ENCODE peak calls at places on chromosomes 11 and 22, in nine cellular contexts. One of them, this sample, is unnamed.

GRCh38 chr11:61315260-61315659 is 17.6 kb downstream of the DDB1 start:
- DNase-seq in GM06990: no peak
- DNase-seq in cardiac fibroblast: no peak
- DNase-seq in fibroblast of lung: no peak
- DNase-seq in esophagus squamous epithelium: no peak
- DNase-seq in BE2C: no peak
- DNase-seq in tibial nerve: no peak
- DNase-seq in ovary: no peak
- DNase-seq in AG04449: no peak
- DNase-seq in this sample: no peak

GRCh38 chr11:61474234-61474633 is 34.3 kb upstream of the LRRC10B start:
- DNase-seq in fibroblast of lung: no peak
- DNase-seq in esophagus squamous epithelium: no peak
- DNase-seq in tibial nerve: peak
- DNase-seq in cardiac fibroblast: no peak
- DNase-seq in BE2C: no peak
- DNase-seq in AG04449: no peak
- DNase-seq in ovary: no peak
- DNase-seq in GM06990: no peak
- DNase-seq in this sample: no peak

GRCh38 chr11:65898656-65899355 is 1.4 kb downstream of the FOSL1 start:
- DNase-seq in tibial nerve: no peak
- DNase-seq in GM06990: no peak
- DNase-seq in ovary: no peak
- DNase-seq in BE2C: no peak
- DNase-seq in AG04449: no peak
- DNase-seq in cardiac fibroblast: peak
- DNase-seq in fibroblast of lung: peak
- DNase-seq in esophagus squamous epithelium: no peak
- DNase-seq in this sample: no peak

GRCh38 chr11:1048375-1049070 is 12.0 kb upstream of the MUC6 start:
- DNase-seq in GM06990: no peak
- DNase-seq in ovary: peak
- DNase-seq in esophagus squamous epithelium: no peak
- DNase-seq in cardiac fibroblast: no peak
- DNase-seq in tibial nerve: no peak
- DNase-seq in BE2C: peak
- DNase-seq in fibroblast of lung: no peak
- DNase-seq in AG04449: no peak
- DNase-seq in this sample: no peak

GRCh38 chr22:19523240-19524169 is 705 bp downstream of the CLDN5 start:
- DNase-seq in GM06990: peak
- DNase-seq in fibroblast of lung: peak
- DNase-seq in cardiac fibroblast: peak
- DNase-seq in tibial nerve: no peak
- DNase-seq in AG04449: no peak
- DNase-seq in BE2C: no peak
- DNase-seq in esophagus squamous epithelium: no peak
- DNase-seq in ovary: no peak
- DNase-seq in this sample: no peak

GRCh38 chr11:8989411-8989810 is 14.4 kb downstream of the NRIP3 start:
- DNase-seq in ovary: no peak
- DNase-seq in cardiac fibroblast: peak
- DNase-seq in tibial nerve: no peak
- DNase-seq in AG04449: no peak
- DNase-seq in esophagus squamous epithelium: no peak
- DNase-seq in GM06990: no peak
- DNase-seq in BE2C: no peak
- DNase-seq in fibroblast of lung: peak
- DNase-seq in this sample: no peak

GRCh38 chr22:42863349-42863911 is 6.4 kb upstream of the ARFGAP3 start:
- DNase-seq in cardiac fibroblast: peak
- DNase-seq in AG04449: peak
- DNase-seq in esophagus squamous epithelium: no peak
- DNase-seq in BE2C: no peak
- DNase-seq in ovary: no peak
- DNase-seq in tibial nerve: no peak
- DNase-seq in GM06990: peak
- DNase-seq in fibroblast of lung: peak
- DNase-seq in this sample: no peak

GRCh38 chr11:111355956-111356659 is 23.0 kb downstream of the POU2AF1 start:
- DNase-seq in cardiac fibroblast: no peak
- DNase-seq in esophagus squamous epithelium: no peak
- DNase-seq in BE2C: no peak
- DNase-seq in GM06990: no peak
- DNase-seq in tibial nerve: no peak
- DNase-seq in ovary: no peak
- DNase-seq in fibroblast of lung: no peak
- DNase-seq in AG04449: no peak
- DNase-seq in this sample: peak

GRCh38 chr11:67510023-67510345 is 2.0 kb upstream of the CDK2AP2 start:
- DNase-seq in fibroblast of lung: no peak
- DNase-seq in cardiac fibroblast: no peak
- DNase-seq in tibial nerve: no peak
- DNase-seq in ovary: no peak
- DNase-seq in AG04449: no peak
- DNase-seq in BE2C: no peak
- DNase-seq in esophagus squamous epithelium: no peak
- DNase-seq in GM06990: no peak
- DNase-seq in this sample: no peak

GRCh38 chr22:40352763-40353162 is 6.5 kb downstream of the ADSL start:
- DNase-seq in GM06990: no peak
- DNase-seq in esophagus squamous epithelium: no peak
- DNase-seq in AG04449: no peak
- DNase-seq in ovary: no peak
- DNase-seq in tibial nerve: no peak
- DNase-seq in BE2C: no peak
- DNase-seq in cardiac fibroblast: no peak
- DNase-seq in fibroblast of lung: no peak
- DNase-seq in this sample: no peak

GRCh38 chr11:62708423-62709261 is 1.2 kb downstream of the GNG3 start:
- DNase-seq in cardiac fibroblast: no peak
- DNase-seq in AG04449: no peak
- DNase-seq in GM06990: no peak
- DNase-seq in BE2C: no peak
- DNase-seq in esophagus squamous epithelium: no peak
- DNase-seq in fibroblast of lung: no peak
- DNase-seq in ovary: peak
- DNase-seq in tibial nerve: no peak
- DNase-seq in this sample: no peak

GRCh38 chr11:69272961-69273461 is 20.9 kb upstream of the MYEOV start:
- DNase-seq in tibial nerve: no peak
- DNase-seq in esophagus squamous epithelium: no peak
- DNase-seq in cardiac fibroblast: no peak
- DNase-seq in fibroblast of lung: no peak
- DNase-seq in AG04449: no peak
- DNase-seq in GM06990: no peak
- DNase-seq in BE2C: no peak
- DNase-seq in ovary: no peak
- DNase-seq in this sample: no peak

GRCh38 chr11:7595016-7595869 is 78.1 kb downstream of the CYB5R2 start:
- DNase-seq in AG04449: no peak
- DNase-seq in esophagus squamous epithelium: no peak
- DNase-seq in tibial nerve: no peak
- DNase-seq in GM06990: no peak
- DNase-seq in ovary: no peak
- DNase-seq in BE2C: no peak
- DNase-seq in fibroblast of lung: peak
- DNase-seq in cardiac fibroblast: no peak
- DNase-seq in this sample: no peak

GRCh38 chr11:57597461-57597892 is at the start of gene SERPING1:
- DNase-seq in GM06990: no peak
- DNase-seq in BE2C: no peak
- DNase-seq in cardiac fibroblast: peak
- DNase-seq in tibial nerve: peak
- DNase-seq in AG04449: no peak
- DNase-seq in fibroblast of lung: peak
- DNase-seq in esophagus squamous epithelium: no peak
- DNase-seq in ovary: peak
- DNase-seq in this sample: peak

GRCh38 chr11:94746721-94747120 is 21.4 kb upstream of the AMOTL1 start:
- DNase-seq in ovary: no peak
- DNase-seq in esophagus squamous epithelium: no peak
- DNase-seq in cardiac fibroblast: no peak
- DNase-seq in GM06990: no peak
- DNase-seq in AG04449: no peak
- DNase-seq in tibial nerve: no peak
- DNase-seq in BE2C: no peak
- DNase-seq in fibroblast of lung: no peak
- DNase-seq in this sample: no peak

GRCh38 chr22:17303840-17304779 is 65.2 kb upstream of the CECR2 start:
- DNase-seq in esophagus squamous epithelium: no peak
- DNase-seq in AG04449: no peak
- DNase-seq in cardiac fibroblast: no peak
- DNase-seq in ovary: no peak
- DNase-seq in BE2C: no peak
- DNase-seq in fibroblast of lung: no peak
- DNase-seq in tibial nerve: no peak
- DNase-seq in GM06990: peak
- DNase-seq in this sample: no peak

GRCh38 chr11:9573775-9574555 is 495 bp downstream of the WEE1 start:
- DNase-seq in ovary: peak
- DNase-seq in tibial nerve: no peak
- DNase-seq in GM06990: no peak
- DNase-seq in BE2C: no peak
- DNase-seq in esophagus squamous epithelium: no peak
- DNase-seq in AG04449: no peak
- DNase-seq in fibroblast of lung: no peak
- DNase-seq in cardiac fibroblast: no peak
- DNase-seq in this sample: no peak

GRCh38 chr22:46812786-46813185 is 50.3 kb downstream of the TBC1D22A start:
- DNase-seq in ovary: no peak
- DNase-seq in tibial nerve: no peak
- DNase-seq in AG04449: no peak
- DNase-seq in esophagus squamous epithelium: no peak
- DNase-seq in cardiac fibroblast: no peak
- DNase-seq in BE2C: no peak
- DNase-seq in fibroblast of lung: no peak
- DNase-seq in GM06990: no peak
- DNase-seq in this sample: no peak

GRCh38 chr22:45082795-45083194 is 73.0 kb upstream of the PHF21B start:
- DNase-seq in esophagus squamous epithelium: no peak
- DNase-seq in AG04449: no peak
- DNase-seq in ovary: no peak
- DNase-seq in GM06990: no peak
- DNase-seq in BE2C: peak
- DNase-seq in tibial nerve: no peak
- DNase-seq in cardiac fibroblast: peak
- DNase-seq in fibroblast of lung: no peak
- DNase-seq in this sample: no peak
- TF ChIP-seq CTCF in esophagus squamous epithelium: no peak
- TF ChIP-seq CTCF in AG04449: peak
- TF ChIP-seq CTCF in ovary: no peak
- TF ChIP-seq CTCF in GM06990: peak
- TF ChIP-seq CTCF in BE2C: peak
- TF ChIP-seq CTCF in tibial nerve: no peak
- TF ChIP-seq CTCF in cardiac fibroblast: peak
- TF ChIP-seq CTCF in fibroblast of lung: no peak
- TF ChIP-seq CTCF in this sample: no peak

DNA sequence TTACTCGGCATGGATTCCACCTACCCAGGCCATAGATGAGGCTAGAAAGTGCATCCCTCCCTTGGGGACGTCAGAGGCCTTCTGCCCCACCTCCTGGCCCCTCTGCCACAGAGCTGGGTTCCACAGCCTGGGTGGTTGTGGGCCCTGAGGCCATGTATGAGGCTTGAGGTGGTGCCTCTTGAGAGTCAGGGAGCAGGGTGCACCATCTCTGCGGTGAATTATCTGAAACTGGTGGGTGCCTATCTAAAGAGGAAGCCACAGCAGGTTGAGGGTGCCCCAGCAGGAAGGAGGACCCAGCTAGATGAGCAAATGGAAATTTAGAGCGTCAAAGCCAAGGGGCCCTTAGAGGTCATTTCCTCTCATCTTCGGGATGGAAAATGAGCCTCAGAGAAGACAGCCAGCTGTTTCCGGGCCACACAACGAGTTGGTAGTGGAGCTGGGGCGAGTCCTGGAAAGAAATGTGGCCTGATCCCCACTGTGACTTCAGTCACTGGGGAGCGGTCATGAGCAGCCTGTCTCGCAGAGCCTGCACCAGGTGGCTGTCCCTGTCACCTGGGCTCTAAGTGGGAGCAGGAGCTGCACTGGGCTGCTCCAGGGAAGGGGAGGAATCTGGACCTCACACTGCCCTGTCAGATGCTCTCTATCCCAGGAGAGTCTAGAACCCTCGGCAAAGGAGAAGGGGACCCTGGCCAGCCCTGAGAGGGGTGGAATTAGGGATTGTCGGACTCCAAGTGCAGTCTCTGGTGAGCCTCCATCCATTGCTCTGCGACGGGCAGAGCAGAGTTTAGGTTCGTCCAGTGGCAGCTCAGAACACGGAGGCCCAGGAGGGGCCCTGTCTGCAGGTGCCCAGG is 7.3 kb downstream of the ADORA2A start:
- DNase-seq in BE2C: no peak
- DNase-seq in esophagus squamous epithelium: peak
- DNase-seq in cardiac fibroblast: peak
- DNase-seq in GM06990: peak
- DNase-seq in ovary: no peak
- DNase-seq in fibroblast of lung: no peak
- DNase-seq in AG04449: no peak
- DNase-seq in tibial nerve: peak
- DNase-seq in this sample: no peak
- H3K4me3 ChIP-seq in BE2C: no peak
- H3K4me3 ChIP-seq in esophagus squamous epithelium: no peak
- H3K4me3 ChIP-seq in cardiac fibroblast: no peak
- H3K4me3 ChIP-seq in GM06990: peak
- H3K4me3 ChIP-seq in ovary: no peak
- H3K4me3 ChIP-seq in fibroblast of lung: no peak
- H3K4me3 ChIP-seq in AG04449: no peak
- H3K4me3 ChIP-seq in tibial nerve: no peak
- H3K4me3 ChIP-seq in this sample: no peak

DNA sequence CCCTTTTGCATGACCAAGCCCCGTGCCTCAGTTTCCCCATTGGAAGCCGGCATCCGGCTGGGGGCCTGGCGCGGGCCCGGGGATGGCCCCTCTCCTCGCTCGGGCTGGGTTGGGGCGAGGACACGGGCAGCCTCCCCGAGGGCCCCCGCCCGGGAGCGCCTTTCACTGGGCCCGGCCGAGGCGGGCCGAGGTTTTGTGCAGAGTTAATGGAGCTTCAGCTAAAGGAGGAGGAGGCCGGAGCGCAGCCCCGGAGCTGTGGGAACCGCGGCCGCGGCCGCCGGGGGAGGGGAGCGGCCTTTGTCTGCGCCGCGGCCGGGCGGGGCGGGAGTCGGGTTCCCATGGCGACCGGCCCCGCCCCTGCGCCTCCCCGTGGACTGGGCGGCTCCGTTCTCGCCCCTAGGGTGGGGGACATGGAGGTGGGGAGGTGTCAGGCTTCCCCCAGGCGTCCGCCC is 1.4 kb upstream of the MAPK11 start:
- DNase-seq in tibial nerve: no peak
- DNase-seq in GM06990: peak
- DNase-seq in BE2C: peak
- DNase-seq in esophagus squamous epithelium: no peak
- DNase-seq in AG04449: no peak
- DNase-seq in cardiac fibroblast: peak
- DNase-seq in fibroblast of lung: peak
- DNase-seq in ovary: peak
- DNase-seq in this sample: no peak
- TF ChIP-seq CTCF in tibial nerve: no peak
- TF ChIP-seq CTCF in GM06990: peak
- TF ChIP-seq CTCF in BE2C: no peak
- TF ChIP-seq CTCF in esophagus squamous epithelium: peak
- TF ChIP-seq CTCF in AG04449: peak
- TF ChIP-seq CTCF in cardiac fibroblast: no peak
- TF ChIP-seq CTCF in fibroblast of lung: peak
- TF ChIP-seq CTCF in ovary: no peak
- TF ChIP-seq CTCF in this sample: no peak

GRCh38 chr11:106399075-106399500 is 321.6 kb downstream of the AASDHPPT start:
- DNase-seq in esophagus squamous epithelium: no peak
- DNase-seq in ovary: peak
- DNase-seq in cardiac fibroblast: peak
- DNase-seq in GM06990: no peak
- DNase-seq in AG04449: peak
- DNase-seq in tibial nerve: peak
- DNase-seq in fibroblast of lung: peak
- DNase-seq in BE2C: no peak
- DNase-seq in this sample: no peak
- H3K4me3 ChIP-seq in esophagus squamous epithelium: no peak
- H3K4me3 ChIP-seq in ovary: no peak
- H3K4me3 ChIP-seq in cardiac fibroblast: no peak
- H3K4me3 ChIP-seq in GM06990: no peak
- H3K4me3 ChIP-seq in AG04449: no peak
- H3K4me3 ChIP-seq in tibial nerve: no peak
- H3K4me3 ChIP-seq in fibroblast of lung: no peak
- H3K4me3 ChIP-seq in BE2C: no peak
- H3K4me3 ChIP-seq in this sample: no peak

This sample was measured in esophagus muscularis mucosa.